ENCODE peak calls at places on chromosomes 16 and 17, in nine cellular contexts. K, B, Y, U, J, D, O, A and N are unnamed samples.

GRCh38 chr17:54736573-54736972 is 164.1 kb upstream of the TOM1L1 start:
- DNase-seq in K (no peak), B (no peak), Y (no peak), U (no peak), J (no peak), D (no peak), O (no peak), A (no peak), N (no peak)

GRCh38 chr16:82788919-82789318 is 162.2 kb downstream of the CDH13 start:
- DNase-seq in K (no peak), B (no peak), Y (no peak), U (no peak), J (no peak), D (no peak), O (no peak), A (no peak), N (no peak)

GRCh38 chr16:80150978-80151705 is 389.7 kb upstream of the DYNLRB2 start:
- DNase-seq in K (no peak), B (peak), Y (no peak), U (no peak), J (no peak), D (no peak), O (peak), A (no peak), N (no peak)

GRCh38 chr16:81629896-81630631 is 149.0 kb upstream of the PLCG2 start:
- DNase-seq in K (no peak), B (no peak), Y (no peak), U (no peak), J (no peak), D (no peak), O (no peak), A (no peak), N (no peak)

GRCh38 chr17:76382803-76383644 is 1.4 kb upstream of the SPHK1 start:
- DNase-seq in K (no peak), B (peak), Y (no peak), U (peak), J (peak), D (no peak), O (peak), A (peak), N (no peak)

GRCh38 chr17:59105852-59106462 is 723 bp downstream of the TRIM37 start:
- DNase-seq in K (peak), B (peak), Y (peak), U (no peak), J (peak), D (peak), O (peak), A (peak), N (peak)

GRCh38 chr17:78853926-78854394 is 13.3 kb upstream of the USP36 start:
- DNase-seq in K (no peak), B (no peak), Y (no peak), U (no peak), J (no peak), D (no peak), O (no peak), A (peak), N (no peak)

GRCh38 chr16:65773319-65773874 is 593.1 kb upstream of the CDH5 start:
- DNase-seq in K (no peak), B (no peak), Y (no peak), U (peak), J (peak), D (no peak), O (no peak), A (no peak), N (no peak)

GRCh38 chr17:8994319-8994718 is 27.0 kb upstream of the NTN1 start:
- DNase-seq in K (no peak), B (peak), Y (no peak), U (peak), J (peak), D (no peak), O (peak), A (peak), N (peak)

GRCh38 chr17:43579570-43580140 is 33.5 kb upstream of the ETV4 start:
- DNase-seq in K (peak), B (peak), Y (no peak), U (no peak), J (peak), D (no peak), O (peak), A (no peak), N (no peak)

GRCh38 chr16:72932050-72932449 is 115.9 kb downstream of the ZFHX3 start:
- DNase-seq in K (no peak), B (no peak), Y (no peak), U (no peak), J (no peak), D (no peak), O (no peak), A (no peak), N (no peak)

GRCh38 chr17:2124391-2124790 is 69.5 kb downstream of the HIC1 start:
- DNase-seq in K (no peak), B (no peak), Y (no peak), U (no peak), J (no peak), D (no peak), O (no peak), A (no peak), N (peak)

GRCh38 chr16:48413291-48413690 is 28.1 kb upstream of the SIAH1 start:
- DNase-seq in K (no peak), B (no peak), Y (no peak), U (no peak), J (no peak), D (no peak), O (no peak), A (no peak), N (no peak)

GRCh38 chr17:30717290-30718098 is 107.0 kb downstream of the CRLF3 start:
- DNase-seq in K (no peak), B (no peak), Y (no peak), U (no peak), J (no peak), D (no peak), O (no peak), A (no peak), N (no peak)

GRCh38 chr16:19748389-19749110 is 30.5 kb downstream of the IQCK start:
- DNase-seq in K (no peak), B (no peak), Y (no peak), U (no peak), J (no peak), D (no peak), O (peak), A (no peak), N (no peak)

GRCh38 chr16:2912330-2913199 is 834 bp downstream of the FLYWCH1 start:
- DNase-seq in K (peak), B (peak), Y (no peak), U (peak), J (peak), D (no peak), O (peak), A (peak), N (no peak)

GRCh38 chr16:68756250-68757051 is 19.4 kb downstream of the CDH1 start:
- DNase-seq in K (peak), B (no peak), Y (no peak), U (no peak), J (peak), D (no peak), O (no peak), A (peak), N (no peak)